ENCODE peak calls at places on chromosome 16, in seven cellular contexts. J, E, R, F, O, T and L are unnamed samples.

GRCh38 chr16:84199861-84200260 is 8.9 kb downstream of the ADAD2 start:
- DNase-seq in J (no peak), E (no peak), R (no peak), F (no peak), O (peak; percentile 24), T (peak; percentile 65), L (no peak)

GRCh38 chr16:49596119-49596518 is 222.5 kb downstream of the C16orf78 start:
- DNase-seq in J (no peak), E (no peak), R (no peak), F (no peak), O (no peak), T (no peak), L (no peak)

GRCh38 chr16:72951916-72952315 is 96.0 kb downstream of the ZFHX3 start:
- DNase-seq in J (no peak), E (no peak), R (no peak), F (no peak), O (no peak), T (no peak), L (no peak)

GRCh38 chr16:309476-309875 is 26.5 kb downstream of the PDIA2 start:
- DNase-seq in J (no peak), E (no peak), R (no peak), F (no peak), O (no peak), T (no peak), L (no peak)

GRCh38 chr16:78749745-78750268 is 650.4 kb downstream of the WWOX start:
- DNase-seq in J (no peak), E (no peak), R (no peak), F (no peak), O (no peak), T (no peak), L (no peak)

GRCh38 chr16:75021410-75021809 is 22.6 kb downstream of the ZNRF1 start:
- DNase-seq in J (no peak), E (no peak), R (no peak), F (no peak), O (no peak), T (no peak), L (no peak)

GRCh38 chr16:67191995-67192681 is at the start of gene E2F4:
- DNase-seq in J (peak; percentile 90), E (peak; percentile 98), R (peak; percentile 93), F (peak; percentile 58), O (peak; percentile 94), T (peak; percentile 97), L (peak; percentile 90)

GRCh38 chr16:53372942-53373871 is 61.1 kb upstream of the RBL2 start:
- DNase-seq in J (peak; percentile 84), E (peak; percentile 27), R (peak; percentile 89), F (no peak), O (no peak), T (peak; percentile 77), L (peak; percentile 69)

GRCh38 chr16:27429330-27429871 is 27.4 kb downstream of the IL21R start:
- DNase-seq in J (peak; percentile 17), E (no peak), R (no peak), F (no peak), O (no peak), T (no peak), L (no peak)